ENCODE peak calls at places on chromosomes 7 and 10, in ten cellular contexts. G is BJ; D is brain microvascular endothelial cell; M is stimulated activated CD4-positive, alpha-beta T cell treated with anti-CD3 and anti-CD28 coated beads, Interleukin-2, amount 100 ng/mL, for 48 hours; F is M059J; V is activated CD4-positive, alpha-beta T cell treated with anti-CD3 and anti-CD28 coated beads, Interleukin-2, amount 50 U/mL, for 4 hours; L is fibroblast of villous mesenchyme; J is glomerular endothelial cell; H is skeletal muscle cell; C is neural progenitor cell. B is an unnamed sample.

GRCh38 chr10:70132098-70133029 is at the start of gene AIFM2:
- DNase-seq in M (peak; percentile 35), H (no peak), L (peak; percentile 78), D (peak; percentile 40), J (no peak), G (no peak), F (peak; percentile 75), C (peak; percentile 85), V (no peak), B (no peak)

GRCh38 chr7:28028471-28028870 is 152.1 kb downstream of the JAZF1 start:
- DNase-seq in G (no peak), M (no peak), D (no peak), L (no peak), J (no peak), F (no peak), H (no peak), C (no peak), V (no peak), B (no peak)

GRCh38 chr10:131655101-131655849 is 245.5 kb upstream of the PPP2R2D start:
- DNase-seq in G (no peak), J (no peak), C (no peak), F (peak; percentile 86), V (no peak), L (no peak), H (no peak), D (no peak), M (no peak), B (no peak)

GRCh38 chr7:6691609-6692106 is 15.1 kb downstream of the ZNF12 start:
- DNase-seq in H (peak; percentile 3), D (no peak), M (no peak), L (peak; percentile 24), F (peak; percentile 31), V (no peak), J (no peak), G (no peak), C (no peak), B (no peak)

GRCh38 chr7:27349621-27350020 is 107.0 kb downstream of the EVX1 start:
- DNase-seq in C (no peak), F (no peak), H (no peak), M (no peak), G (no peak), V (no peak), L (no peak), J (no peak), D (no peak), B (no peak)

GRCh38 chr7:5625938-5626337 is 155.5 kb downstream of the RNF216 start:
- DNase-seq in J (no peak), H (peak; percentile 87), L (peak; percentile 80), V (no peak), F (peak; percentile 79), M (no peak), C (no peak), D (peak; percentile 84), G (peak; percentile 45), B (no peak)

GRCh38 chr7:32462966-32463365 is 27.2 kb downstream of the LSM5 start:
- DNase-seq in H (no peak), D (no peak), J (no peak), L (no peak), M (no peak), G (no peak), V (no peak), C (no peak), F (no peak), B (no peak)

GRCh38 chr10:36621346-36621745 is 504.1 kb upstream of the ANKRD30A start:
- DNase-seq in H (no peak), F (peak; percentile 46), V (no peak), D (peak; percentile 15), J (no peak), L (no peak), G (no peak), C (no peak), M (no peak), B (no peak)

GRCh38 chr10:70513848-70514309 is 35.3 kb downstream of the PALD1 start:
- DNase-seq in G (no peak), H (no peak), F (no peak), L (no peak), D (no peak), J (no peak), C (no peak), M (peak; percentile 11), V (no peak), B (no peak)

GRCh38 chr7:44515595-44516268 is 25.3 kb upstream of the NUDCD3 start:
- DNase-seq in C (no peak), V (no peak), D (no peak), M (no peak), J (no peak), H (no peak), G (no peak), F (peak; percentile 9), L (no peak), B (no peak)

GRCh38 chr10:35216303-35216905 is 89.8 kb downstream of the CREM start:
- DNase-seq in C (no peak), D (no peak), J (no peak), V (no peak), M (no peak), L (no peak), H (no peak), F (peak; percentile 29), G (no peak), B (no peak)

GRCh38 chr10:15719062-15719898 is 442 bp downstream of the ITGA8 start:
- DNase-seq in H (no peak), C (peak; percentile 61), V (no peak), F (no peak), G (no peak), D (peak; percentile 4), M (no peak), J (no peak), L (peak; percentile 11), B (no peak)

GRCh38 chr7:149885191-149886017 is 11.6 kb downstream of the ATP6V0E2 start:
- DNase-seq in M (no peak), F (no peak), D (no peak), L (no peak), H (no peak), C (peak; percentile 82), J (no peak), G (no peak), V (no peak), B (no peak)

GRCh38 chr7:36165059-36165458 is 12.0 kb downstream of the EEPD1 start:
- DNase-seq in C (no peak), G (no peak), V (no peak), H (no peak), J (no peak), L (peak; percentile 22), M (no peak), D (peak; percentile 29), F (no peak), B (no peak)

GRCh38 chr7:149196151-149196704 is 882 bp downstream of the ZNF282 start:
- DNase-seq in D (no peak), G (no peak), H (no peak), V (peak; percentile 7), F (peak; percentile 24), J (no peak), L (no peak), C (peak; percentile 28), M (no peak), B (no peak)

GRCh38 chr7:151961536-151961935 is 5.3 kb downstream of the GALNTL5 start:
- DNase-seq in H (no peak), M (no peak), C (no peak), V (no peak), J (no peak), F (no peak), D (no peak), L (no peak), G (no peak), B (no peak)

GRCh38 chr7:96910484-96910883 is 94.9 kb upstream of the DLX6 start:
- DNase-seq in F (peak; percentile 8), L (peak; percentile 6), M (no peak), J (no peak), C (no peak), G (no peak), D (no peak), V (no peak), H (no peak), B (no peak)

GRCh38 chr10:32384185-32384584 is 37.2 kb upstream of the EPC1 start:
- DNase-seq in M (no peak), C (no peak), H (no peak), D (no peak), V (no peak), L (no peak), F (no peak), G (no peak), J (no peak), B (no peak)

GRCh38 chr10:113283189-113283588 is 269.7 kb upstream of the HABP2 start:
- DNase-seq in C (no peak), V (no peak), D (no peak), L (no peak), H (no peak), J (no peak), M (no peak), F (no peak), G (no peak), B (no peak)

GRCh38 chr7:104973227-104973626 is 40.8 kb upstream of the KMT2E start:
- DNase-seq in G (no peak), M (no peak), D (no peak), J (no peak), F (no peak), H (no peak), L (no peak), C (no peak), V (no peak), B (no peak)

GRCh38 chr7:17371656-17372524 is 73.4 kb downstream of the AHR start:
- DNase-seq in C (no peak), J (peak; percentile 84), V (no peak), G (peak; percentile 93), M (no peak), L (peak; percentile 96), D (peak; percentile 95), F (peak; percentile 99), H (peak; percentile 91), B (peak; percentile 74)

GRCh38 chr7:2732959-2733584 is 45.1 kb downstream of the AMZ1 start:
- DNase-seq in G (no peak), H (no peak), L (peak; percentile 76), J (no peak), M (no peak), C (no peak), V (no peak), F (no peak), D (peak; percentile 59), B (peak; percentile 56)

GRCh38 chr10:3312403-3312802 is 139.8 kb upstream of the PITRM1 start:
- DNase-seq in L (no peak), C (peak; percentile 71), G (no peak), F (no peak), H (no peak), M (no peak), D (no peak), J (no peak), V (no peak), B (no peak)

GRCh38 chr10:30748152-30748845 is 118.7 kb upstream of the LYZL2 start:
- DNase-seq in G (no peak), J (no peak), H (no peak), V (no peak), C (no peak), F (no peak), M (no peak), L (no peak), D (no peak), B (no peak)

GRCh38 chr10:127906548-127907377 is at the start of gene PTPRE:
- DNase-seq in F (peak; percentile 74), C (peak; percentile 90), L (peak; percentile 66), J (no peak), H (no peak), M (peak; percentile 81), G (no peak), D (no peak), V (peak; percentile 52), B (no peak)

GRCh38 chr10:17206210-17206709 is 4.8 kb upstream of the TRDMT1 start:
- DNase-seq in C (no peak), H (no peak), J (no peak), G (no peak), F (peak; percentile 80), V (peak; percentile 33), D (peak; percentile 92), L (peak; percentile 30), M (no peak), B (no peak)

GRCh38 chr10:65570143-65571010 is 1355.5 kb upstream of the LRRTM3 start:
- DNase-seq in C (peak; percentile 78), V (no peak), J (no peak), D (peak; percentile 29), F (peak; percentile 66), H (no peak), M (no peak), G (no peak), L (peak; percentile 17), B (no peak)

GRCh38 chr7:16978358-16979244 is 96.8 kb upstream of the AGR3 start:
- DNase-seq in G (peak; percentile 63), F (peak; percentile 88), L (peak; percentile 72), D (peak; percentile 45), C (no peak), H (peak; percentile 55), J (no peak), M (no peak), V (no peak), B (peak; percentile 19)